ENCODE peak calls at places on chromosomes 2 and 18, in ten cellular contexts. C, V, O, K, H, X, R, Q, M and E are unnamed samples.

GRCh38 chr2:178860551-178860950 is 53.3 kb upstream of the TTN start:
- DNase-seq in C (no peak), V (no peak), O (no peak), K (peak; percentile 9), H (peak; percentile 77), X (no peak), R (no peak), Q (no peak), M (no peak), E (no peak)

GRCh38 chr2:19358242-19359020 is at the start of gene OSR1:
- DNase-seq in C (no peak), V (peak; percentile 96), O (peak; percentile 79), K (peak; percentile 69), H (peak; percentile 89), X (peak; percentile 55), R (peak; percentile 88), Q (no peak), M (no peak), E (no peak)

GRCh38 chr2:10004836-10005235 is 38.5 kb upstream of the KLF11 start:
- DNase-seq in C (no peak), V (no peak), O (no peak), K (no peak), H (no peak), X (no peak), R (no peak), Q (no peak), M (no peak), E (no peak)

GRCh38 chr2:154133823-154134222 is 262.1 kb downstream of the GALNT13 start:
- DNase-seq in C (no peak), V (no peak), O (no peak), K (peak; percentile 45), H (peak; percentile 20), X (no peak), R (no peak), Q (no peak), M (no peak), E (no peak)

GRCh38 chr2:164815071-164815793 is 26.4 kb downstream of the COBLL1 start:
- DNase-seq in C (no peak), V (no peak), O (no peak), K (no peak), H (no peak), X (no peak), R (no peak), Q (no peak), M (no peak), E (no peak)

GRCh38 chr2:217886720-217887309 is 116.0 kb downstream of the TNS1 start:
- DNase-seq in C (peak; percentile 30), V (peak; percentile 92), O (peak; percentile 55), K (peak; percentile 76), H (peak; percentile 82), X (peak; percentile 75), R (peak; percentile 83), Q (no peak), M (peak; percentile 37), E (no peak)

GRCh38 chr2:134208825-134209224 is 45.0 kb upstream of the MGAT5 start:
- DNase-seq in C (no peak), V (peak; percentile 29), O (no peak), K (no peak), H (no peak), X (no peak), R (peak; percentile 51), Q (no peak), M (no peak), E (no peak)

GRCh38 chr2:5915926-5916325 is 223.7 kb downstream of the SOX11 start:
- DNase-seq in C (no peak), V (peak; percentile 41), O (peak; percentile 63), K (peak; percentile 10), H (no peak), X (peak; percentile 67), R (no peak), Q (no peak), M (no peak), E (no peak)

GRCh38 chr2:81260320-81260719 is 955.8 kb upstream of the LRRTM1 start:
- DNase-seq in C (no peak), V (no peak), O (no peak), K (no peak), H (no peak), X (no peak), R (no peak), Q (no peak), M (no peak), E (no peak)

GRCh38 chr18:48670751-48671560 is 132.1 kb downstream of the CTIF start:
- DNase-seq in C (no peak), V (no peak), O (no peak), K (no peak), H (no peak), X (no peak), R (no peak), Q (no peak), M (no peak), E (no peak)

GRCh38 chr18:13267517-13267916 is 49.0 kb downstream of the LDLRAD4 start:
- DNase-seq in C (no peak), V (no peak), O (no peak), K (no peak), H (no peak), X (no peak), R (no peak), Q (no peak), M (no peak), E (no peak)

GRCh38 chr2:173002751-173003541 is 72.7 kb upstream of the MAP3K20 start:
- DNase-seq in C (no peak), V (peak; percentile 18), O (no peak), K (peak; percentile 97), H (no peak), X (no peak), R (no peak), Q (no peak), M (no peak), E (no peak)

GRCh38 chr18:75125359-75126331 is 83.3 kb downstream of the PTGR3 start:
- DNase-seq in C (no peak), V (peak; percentile 70), O (peak; percentile 50), K (no peak), H (peak; percentile 4), X (no peak), R (no peak), Q (no peak), M (no peak), E (no peak)

GRCh38 chr18:59787998-59788875 is 91.0 kb upstream of the CCBE1 start:
- DNase-seq in C (no peak), V (no peak), O (no peak), K (peak; percentile 27), H (peak; percentile 80), X (no peak), R (no peak), Q (no peak), M (no peak), E (no peak)

GRCh38 chr2:464562-465309 is 176.8 kb upstream of the ALKAL2 start:
- DNase-seq in C (no peak), V (no peak), O (no peak), K (no peak), H (no peak), X (no peak), R (no peak), Q (no peak), M (no peak), E (no peak)

GRCh38 chr2:27378096-27378808 is 2.3 kb downstream of the ZNF513 start:
- DNase-seq in C (no peak), V (peak; percentile 84), O (peak; percentile 33), K (peak; percentile 52), H (peak; percentile 21), X (no peak), R (no peak), Q (no peak), M (no peak), E (peak; percentile 57)

GRCh38 chr2:113105047-113105446 is 22.4 kb upstream of the IL1RN start:
- DNase-seq in C (no peak), V (no peak), O (no peak), K (peak; percentile 36), H (peak; percentile 55), X (no peak), R (no peak), Q (no peak), M (peak; percentile 26), E (no peak)

GRCh38 chr2:134144081-134144596 is 109.7 kb upstream of the MGAT5 start:
- DNase-seq in C (no peak), V (no peak), O (peak; percentile 95), K (no peak), H (no peak), X (no peak), R (no peak), Q (no peak), M (no peak), E (no peak)

GRCh38 chr2:18299423-18300212 is 260.8 kb downstream of the RDH14 start:
- DNase-seq in C (no peak), V (peak; percentile 28), O (peak; percentile 27), K (peak; percentile 92), H (peak; percentile 94), X (no peak), R (no peak), Q (no peak), M (no peak), E (peak; percentile 69)

GRCh38 chr2:171568085-171568484 is 45.8 kb downstream of the CYBRD1 start:
- DNase-seq in C (no peak), V (no peak), O (no peak), K (no peak), H (no peak), X (no peak), R (no peak), Q (no peak), M (no peak), E (no peak)

GRCh38 chr2:43634604-43635306 is 2.3 kb upstream of the PLEKHH2 start:
- DNase-seq in C (no peak), V (peak; percentile 62), O (no peak), K (peak; percentile 94), H (peak; percentile 90), X (no peak), R (no peak), Q (no peak), M (no peak), E (no peak)

GRCh38 chr18:49555641-49556040 is 6.2 kb upstream of the LIPG start:
- DNase-seq in C (no peak), V (no peak), O (no peak), K (no peak), H (no peak), X (no peak), R (no peak), Q (no peak), M (no peak), E (no peak)

GRCh38 chr2:107588960-107589542 is 237.6 kb upstream of the RGPD4 start:
- DNase-seq in C (no peak), V (no peak), O (peak; percentile 86), K (no peak), H (no peak), X (no peak), R (no peak), Q (no peak), M (no peak), E (no peak)

GRCh38 chr18:47113796-47114540 is 36.3 kb downstream of the HDHD2 start:
- DNase-seq in C (no peak), V (no peak), O (no peak), K (no peak), H (no peak), X (no peak), R (no peak), Q (no peak), M (no peak), E (no peak)

GRCh38 chr2:47569658-47570398 is 166.9 kb downstream of the MSH2 start:
- DNase-seq in C (no peak), V (peak; percentile 65), O (peak; percentile 51), K (peak; percentile 33), H (peak; percentile 17), X (no peak), R (no peak), Q (no peak), M (no peak), E (no peak)

GRCh38 chr2:165203689-165204559 is at the start of gene SCN3A:
- DNase-seq in C (no peak), V (peak; percentile 78), O (peak; percentile 71), K (peak; percentile 51), H (peak; percentile 61), X (peak; percentile 30), R (no peak), Q (no peak), M (no peak), E (no peak)

GRCh38 chr2:24930768-24931167 is 10.7 kb upstream of the ADCY3 start:
- DNase-seq in C (no peak), V (no peak), O (no peak), K (no peak), H (no peak), X (peak; percentile 17), R (no peak), Q (no peak), M (no peak), E (no peak)

GRCh38 chr2:37827911-37828411 is 97.1 kb upstream of the RMDN2 start:
- DNase-seq in C (no peak), V (peak; percentile 83), O (peak; percentile 98), K (no peak), H (peak; percentile 77), X (no peak), R (no peak), Q (no peak), M (no peak), E (no peak)